ENCODE peak calls at places on chromosome 15, in eight cellular contexts. Z, T, R, G, P, X, E and M are unnamed samples.

GRCh38 chr15:49131403-49131802 is 24.0 kb downstream of the COPS2 start:
- DNase-seq in T (no peak), P (no peak), E (no peak), Z (no peak), G (no peak), X (no peak), R (no peak), M (no peak)

GRCh38 chr15:35979608-35980007 is 433.6 kb upstream of the DPH6 start:
- DNase-seq in P (no peak), E (no peak), G (no peak), R (no peak), Z (no peak), T (no peak), X (no peak), M (no peak)

GRCh38 chr15:81312790-81313543 is 11.0 kb downstream of the STARD5 start:
- DNase-seq in X (peak), E (peak), T (peak), R (peak), P (peak), Z (peak), G (peak), M (no peak)

GRCh38 chr15:22904736-22905135 is 66.3 kb downstream of the NIPA2 start:
- DNase-seq in R (peak), Z (no peak), E (no peak), T (no peak), P (no peak), X (peak), G (no peak), M (no peak)

GRCh38 chr15:29452881-29453731 is 183.5 kb upstream of the NSMCE3 start:
- DNase-seq in Z (no peak), T (no peak), P (peak), X (no peak), R (no peak), G (no peak), E (no peak), M (no peak)

GRCh38 chr15:90550919-90551318 is 21.2 kb downstream of the CRTC3 start:
- DNase-seq in P (no peak), Z (no peak), R (no peak), G (no peak), T (no peak), E (no peak), X (no peak), M (no peak)

GRCh38 chr15:94040523-94041248 is 190.7 kb upstream of the MCTP2 start:
- DNase-seq in P (no peak), R (no peak), T (no peak), X (no peak), G (no peak), E (no peak), Z (no peak), M (no peak)

GRCh38 chr15:35757790-35758189 is 211.8 kb upstream of the DPH6 start:
- DNase-seq in Z (no peak), P (no peak), X (no peak), T (no peak), G (no peak), E (no peak), R (no peak), M (peak)

GRCh38 chr15:100879461-100880138 is at the start of gene ALDH1A3:
- DNase-seq in Z (peak), E (no peak), X (no peak), P (peak), T (no peak), G (peak), R (no peak), M (no peak)

GRCh38 chr15:96347181-96348111 is 16.9 kb downstream of the NR2F2 start:
- DNase-seq in E (no peak), Z (no peak), T (no peak), G (peak), X (no peak), R (no peak), P (no peak), M (no peak)

GRCh38 chr15:67836477-67836876 is 3.4 kb downstream of the RNU6-1 start:
- DNase-seq in X (no peak), P (no peak), R (no peak), E (peak), Z (no peak), G (peak), T (peak), M (no peak)

GRCh38 chr15:83449250-83449671 is 2.1 kb downstream of the SH3GL3 start:
- DNase-seq in X (no peak), G (no peak), R (no peak), E (no peak), P (no peak), T (no peak), Z (no peak), M (no peak)

GRCh38 chr15:96264801-96265515 is 65.5 kb upstream of the NR2F2 start:
- DNase-seq in X (no peak), T (peak), E (no peak), Z (peak), P (peak), G (no peak), R (no peak), M (no peak)

GRCh38 chr15:23736291-23736690 is 49.2 kb upstream of the NDN start:
- DNase-seq in E (no peak), G (no peak), Z (no peak), T (no peak), X (no peak), R (no peak), P (no peak), M (no peak)

GRCh38 chr15:62108411-62108810 is 41.6 kb downstream of the C2CD4A start:
- DNase-seq in G (no peak), T (no peak), R (no peak), P (no peak), X (no peak), E (no peak), Z (no peak), M (no peak)

GRCh38 chr15:74270854-74271520 is 34.9 kb downstream of the CCDC33 start:
- DNase-seq in Z (no peak), G (peak), P (no peak), T (no peak), R (no peak), X (no peak), E (no peak), M (no peak)

GRCh38 chr15:56732135-56732880 is 1.0 kb downstream of the ZNF280D start:
- DNase-seq in X (no peak), P (no peak), E (peak), G (no peak), T (no peak), Z (peak), R (peak), M (no peak)

GRCh38 chr15:100186960-100187359 is 154.8 kb downstream of the ADAMTS17 start:
- DNase-seq in E (no peak), Z (no peak), R (no peak), G (peak), X (no peak), T (no peak), P (no peak), M (no peak)

GRCh38 chr15:98649621-98649995 is 1.3 kb downstream of the IGF1R start:
- DNase-seq in X (peak), Z (no peak), G (peak), T (peak), R (no peak), E (peak), P (no peak), M (no peak)

DNA sequence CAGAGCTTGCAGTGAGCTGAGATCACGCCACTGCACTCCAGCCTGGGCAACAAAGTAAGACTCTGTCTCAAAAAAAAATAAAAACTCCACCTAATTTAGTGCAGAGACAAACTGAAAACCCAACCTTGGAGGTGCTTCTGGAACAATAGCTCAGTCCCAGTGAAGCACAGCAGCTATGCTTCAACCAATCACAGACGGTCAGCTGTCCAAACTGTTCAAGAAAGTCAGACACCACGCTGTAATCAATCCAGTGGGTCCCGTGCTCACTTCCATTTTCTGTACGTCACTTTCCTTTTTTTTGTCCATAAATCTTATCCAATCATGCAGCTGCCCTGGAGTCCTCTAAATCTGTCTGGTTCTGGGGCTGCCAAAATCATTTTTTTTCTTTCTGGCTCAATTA is 93.6 kb upstream of the FAM174B start:
- DNase-seq in T (no peak), P (no peak), E (no peak), R (no peak), X (no peak), G (no peak), Z (no peak), M (no peak)
- H3K4me3 ChIP-seq in T (no peak), P (no peak), E (no peak), R (no peak), X (no peak), G (no peak), Z (no peak), M (no peak)

GRCh38 chr15:75729304-75730069 is 16.8 kb upstream of the CSPG4 start:
- DNase-seq in R (no peak), X (no peak), E (no peak), P (no peak), G (peak), Z (no peak), T (no peak), M (no peak)

GRCh38 chr15:75732206-75732808 is 19.7 kb upstream of the CSPG4 start:
- DNase-seq in E (no peak), P (no peak), R (no peak), G (peak), Z (no peak), X (peak), T (no peak), M (no peak)

GRCh38 chr15:75732809-75733451 is 20.3 kb upstream of the CSPG4 start:
- DNase-seq in G (peak), R (peak), T (peak), Z (peak), P (peak), X (peak), E (peak), M (no peak)

GRCh38 chr15:75733761-75734651 is 21.4 kb upstream of the CSPG4 start:
- DNase-seq in T (no peak), Z (no peak), G (peak), R (no peak), E (no peak), P (no peak), X (no peak), M (no peak)

GRCh38 chr15:75731248-75732100 is 18.8 kb upstream of the CSPG4 start:
- DNase-seq in E (no peak), R (no peak), T (peak), Z (no peak), P (no peak), X (no peak), G (peak), M (no peak)
- TF ChIP-seq CTCF in E (no peak), R (no peak), T (peak), Z (no peak), P (no peak), X (no peak), G (no peak), M (no peak)

DNA sequence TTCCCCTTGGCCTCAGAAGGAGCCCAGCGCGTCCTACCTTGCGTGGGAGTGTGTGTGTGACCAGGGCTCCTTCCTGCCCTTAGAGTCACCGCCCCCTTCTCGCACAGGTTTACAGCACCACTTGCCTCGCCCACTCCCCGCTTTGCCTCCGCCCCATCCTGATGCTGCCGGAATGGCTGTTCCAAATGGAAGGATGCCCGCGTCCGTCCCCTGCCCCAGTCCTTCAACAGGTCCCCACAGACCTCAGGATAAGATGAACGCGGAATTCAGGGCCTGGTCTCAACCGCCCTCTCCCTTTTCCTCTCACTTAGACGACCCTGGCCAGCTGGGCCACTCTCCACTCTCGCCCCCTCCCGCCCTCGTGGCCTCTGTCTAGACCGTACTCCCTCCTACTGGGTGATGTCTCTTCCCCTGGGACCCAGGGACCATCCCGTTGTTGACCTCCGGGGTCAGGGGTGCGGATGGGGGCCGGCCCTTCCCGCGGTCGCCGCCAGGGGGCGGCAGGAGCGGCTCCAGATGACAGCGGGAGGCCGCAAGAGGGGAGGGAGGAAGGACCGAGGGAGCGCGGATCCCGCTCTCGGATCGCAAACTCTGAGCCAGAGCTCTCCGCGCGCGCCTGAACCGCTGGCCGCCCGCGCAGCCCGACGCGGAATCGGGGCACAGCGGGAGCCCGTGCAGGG is at the start of gene THSD4:
- DNase-seq in G (peak), R (no peak), T (peak), P (no peak), E (peak), Z (peak), X (no peak), M (no peak)
- H3K4me3 ChIP-seq in G (peak), R (peak), T (peak), P (peak), E (peak), Z (peak), X (peak), M (peak)

DNA sequence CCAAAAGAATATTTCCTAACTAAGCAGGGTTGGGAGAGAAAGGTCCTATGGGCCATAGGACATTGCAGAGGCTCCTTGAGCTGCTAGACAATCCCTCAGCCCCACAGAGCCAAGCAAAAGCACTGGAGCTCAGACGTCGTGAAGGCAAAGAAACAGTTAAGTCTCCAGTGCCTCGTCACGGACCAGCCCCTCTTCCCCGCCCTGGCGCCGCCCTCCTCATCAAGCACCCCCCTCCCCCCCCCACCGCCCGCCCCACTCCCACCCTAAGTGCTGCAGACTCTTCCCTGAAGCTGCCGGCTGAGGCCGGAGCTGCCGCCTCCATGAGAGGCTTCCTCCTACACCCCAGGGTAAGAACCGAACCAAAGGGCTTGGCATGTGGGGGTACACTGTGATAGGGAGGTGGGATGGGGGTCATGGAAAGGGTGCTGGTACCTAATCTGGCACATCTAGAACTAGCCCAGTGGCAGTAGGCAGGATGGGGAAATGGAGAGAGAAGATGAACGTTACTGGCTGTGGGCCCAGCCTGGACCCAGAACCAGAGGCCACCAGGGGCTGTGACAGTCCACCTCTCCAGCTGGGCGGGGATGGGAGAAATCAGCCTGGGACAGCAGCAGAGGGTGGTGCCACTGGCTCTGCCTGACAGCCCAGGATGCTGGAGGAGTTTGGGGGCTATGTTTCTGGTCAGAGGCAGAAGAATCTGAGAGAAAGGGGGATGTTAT is at the start of gene MAP1A:
- DNase-seq in R (peak), X (peak), E (peak), P (no peak), G (peak), Z (no peak), T (peak), M (no peak)
- TF ChIP-seq CTCF in R (no peak), X (no peak), E (no peak), P (no peak), G (no peak), Z (no peak), T (no peak), M (no peak)

GRCh38 chr15:64843996-64844395 is 2.3 kb downstream of the PLEKHO2 start:
- DNase-seq in R (no peak), T (no peak), E (no peak), X (no peak), G (no peak), P (no peak), Z (no peak), M (no peak)
- H3K4me3 ChIP-seq in R (peak), T (no peak), E (no peak), X (peak), G (peak), P (no peak), Z (no peak), M (no peak)

GRCh38 chr15:41780266-41780665 is 6.0 kb downstream of the MAPKBP1 start:
- DNase-seq in E (no peak), R (no peak), X (no peak), G (no peak), Z (no peak), P (no peak), T (peak), M (no peak)

GRCh38 chr15:41783272-41783660 is 9.0 kb downstream of the MAPKBP1 start:
- DNase-seq in G (no peak), T (peak), E (no peak), X (no peak), R (no peak), P (no peak), Z (no peak), M (no peak)

GRCh38 chr15:41779662-41780157 is 5.4 kb downstream of the MAPKBP1 start:
- DNase-seq in G (no peak), Z (no peak), X (no peak), R (no peak), E (no peak), T (no peak), P (no peak), M (no peak)

GRCh38 chr15:41780727-41781126 is 6.4 kb downstream of the MAPKBP1 start:
- DNase-seq in Z (no peak), T (no peak), P (no peak), E (no peak), R (no peak), X (no peak), G (no peak), M (no peak)

DNA sequence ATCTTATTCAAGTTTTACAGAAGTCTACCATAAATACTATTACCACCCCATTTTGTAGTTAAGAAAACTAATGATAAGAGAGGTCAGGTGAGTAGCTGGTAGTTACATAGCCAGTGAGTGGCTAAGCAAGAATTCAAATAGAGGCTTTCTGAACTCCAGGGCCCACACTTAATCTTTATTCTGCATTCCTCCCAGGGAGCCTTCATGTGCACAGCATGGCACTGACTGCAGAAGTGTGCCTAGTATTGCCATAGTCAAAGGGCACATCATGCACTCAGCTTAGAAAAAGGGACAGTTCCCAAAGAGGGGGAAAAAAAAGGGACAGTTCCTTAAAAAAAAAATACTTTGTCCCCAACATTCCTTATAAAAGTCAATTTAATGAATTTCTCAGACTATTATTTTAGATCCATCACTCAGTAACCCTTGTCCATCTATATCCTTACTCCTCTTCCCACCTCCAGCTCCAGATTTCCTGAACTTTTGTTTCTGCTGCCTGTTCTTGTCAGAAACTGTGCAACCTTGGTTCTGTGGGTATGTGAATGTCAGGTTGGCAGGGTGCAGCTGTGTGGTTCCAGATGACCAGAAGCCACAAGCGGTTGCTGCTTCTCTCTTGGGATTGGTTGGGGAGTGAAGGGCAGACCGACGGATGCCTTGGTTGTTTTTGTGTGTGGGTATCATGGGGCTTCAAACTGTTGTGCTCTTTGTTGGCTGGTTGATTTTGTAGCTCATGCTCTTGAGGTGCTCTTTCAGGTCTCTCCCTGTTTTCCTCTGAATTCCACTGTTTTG is 8.4 kb downstream of the MAPKBP1 start:
- DNase-seq in G (no peak), T (no peak), P (no peak), E (no peak), R (no peak), X (no peak), Z (no peak), M (no peak)
- TF ChIP-seq CTCF in G (no peak), T (no peak), P (no peak), E (no peak), R (no peak), X (no peak), Z (no peak), M (no peak)